ENCODE peak calls at places on chromosomes 16 and 17, in six cellular contexts. One of them, this sample, is unnamed.

GRCh38 chr17:81368161-81368560 is 27.1 kb upstream of the BAHCC1 start:
- DNase-seq in H9: no peak
- DNase-seq in mesenchymal stem cell: no peak
- DNase-seq in neuronal stem cell: no peak
- DNase-seq in IMR-90: no peak
- DNase-seq in trophoblast cell: no peak
- DNase-seq in this sample: no peak

GRCh38 chr16:73921295-73921694 is 375.3 kb upstream of the PSMD7 start:
- DNase-seq in IMR-90: no peak
- DNase-seq in trophoblast cell: peak
- DNase-seq in neuronal stem cell: no peak
- DNase-seq in mesenchymal stem cell: no peak
- DNase-seq in H9: no peak
- DNase-seq in this sample: no peak

GRCh38 chr17:83090424-83091256 is 11.2 kb downstream of the METRNL start:
- DNase-seq in trophoblast cell: no peak
- DNase-seq in mesenchymal stem cell: no peak
- DNase-seq in H9: no peak
- DNase-seq in IMR-90: no peak
- DNase-seq in neuronal stem cell: no peak
- DNase-seq in this sample: no peak

GRCh38 chr17:29143894-29144293 is 36.3 kb downstream of the MYO18A start:
- DNase-seq in H9: peak
- DNase-seq in mesenchymal stem cell: peak
- DNase-seq in neuronal stem cell: no peak
- DNase-seq in trophoblast cell: peak
- DNase-seq in IMR-90: peak
- DNase-seq in this sample: no peak

GRCh38 chr16:4733747-4734062 is 366 bp downstream of the ANKS3 start:
- DNase-seq in mesenchymal stem cell: no peak
- DNase-seq in trophoblast cell: no peak
- DNase-seq in IMR-90: no peak
- DNase-seq in H9: no peak
- DNase-seq in neuronal stem cell: no peak
- DNase-seq in this sample: no peak

GRCh38 chr17:80099291-80100034 is 1.9 kb upstream of the GAA start:
- DNase-seq in mesenchymal stem cell: no peak
- DNase-seq in neuronal stem cell: no peak
- DNase-seq in H9: peak
- DNase-seq in trophoblast cell: no peak
- DNase-seq in IMR-90: no peak
- DNase-seq in this sample: no peak

GRCh38 chr17:17921192-17922082 is 50.8 kb downstream of the TOM1L2 start:
- DNase-seq in mesenchymal stem cell: peak
- DNase-seq in trophoblast cell: no peak
- DNase-seq in H9: peak
- DNase-seq in neuronal stem cell: peak
- DNase-seq in IMR-90: peak
- DNase-seq in this sample: peak

GRCh38 chr17:4446326-4447051 is 12.7 kb downstream of the SPNS3 start:
- DNase-seq in trophoblast cell: no peak
- DNase-seq in mesenchymal stem cell: no peak
- DNase-seq in H9: no peak
- DNase-seq in neuronal stem cell: no peak
- DNase-seq in IMR-90: no peak
- DNase-seq in this sample: no peak

GRCh38 chr17:81528384-81528650 is 140 bp downstream of the FSCN2 start:
- DNase-seq in neuronal stem cell: no peak
- DNase-seq in mesenchymal stem cell: no peak
- DNase-seq in IMR-90: no peak
- DNase-seq in H9: no peak
- DNase-seq in trophoblast cell: no peak
- DNase-seq in this sample: no peak

GRCh38 chr16:55204923-55205322 is 119.1 kb upstream of the IRX6 start:
- DNase-seq in neuronal stem cell: no peak
- DNase-seq in trophoblast cell: no peak
- DNase-seq in IMR-90: no peak
- DNase-seq in mesenchymal stem cell: no peak
- DNase-seq in H9: no peak
- DNase-seq in this sample: no peak

GRCh38 chr17:19533718-19534561 is at the start of gene SLC47A1:
- DNase-seq in neuronal stem cell: peak
- DNase-seq in mesenchymal stem cell: peak
- DNase-seq in IMR-90: no peak
- DNase-seq in H9: peak
- DNase-seq in trophoblast cell: no peak
- DNase-seq in this sample: no peak

GRCh38 chr17:57106107-57106835 is 21.2 kb downstream of the AKAP1 start:
- DNase-seq in trophoblast cell: no peak
- DNase-seq in mesenchymal stem cell: no peak
- DNase-seq in H9: peak
- DNase-seq in neuronal stem cell: no peak
- DNase-seq in IMR-90: no peak
- DNase-seq in this sample: peak
- H4K91ac ChIP-seq in trophoblast cell: no peak
- H4K91ac ChIP-seq in mesenchymal stem cell: no peak
- H4K91ac ChIP-seq in H9: no peak
- H4K91ac ChIP-seq in neuronal stem cell: no peak
- H4K91ac ChIP-seq in IMR-90: no peak
- H4K91ac ChIP-seq in this sample: no peak

DNA sequence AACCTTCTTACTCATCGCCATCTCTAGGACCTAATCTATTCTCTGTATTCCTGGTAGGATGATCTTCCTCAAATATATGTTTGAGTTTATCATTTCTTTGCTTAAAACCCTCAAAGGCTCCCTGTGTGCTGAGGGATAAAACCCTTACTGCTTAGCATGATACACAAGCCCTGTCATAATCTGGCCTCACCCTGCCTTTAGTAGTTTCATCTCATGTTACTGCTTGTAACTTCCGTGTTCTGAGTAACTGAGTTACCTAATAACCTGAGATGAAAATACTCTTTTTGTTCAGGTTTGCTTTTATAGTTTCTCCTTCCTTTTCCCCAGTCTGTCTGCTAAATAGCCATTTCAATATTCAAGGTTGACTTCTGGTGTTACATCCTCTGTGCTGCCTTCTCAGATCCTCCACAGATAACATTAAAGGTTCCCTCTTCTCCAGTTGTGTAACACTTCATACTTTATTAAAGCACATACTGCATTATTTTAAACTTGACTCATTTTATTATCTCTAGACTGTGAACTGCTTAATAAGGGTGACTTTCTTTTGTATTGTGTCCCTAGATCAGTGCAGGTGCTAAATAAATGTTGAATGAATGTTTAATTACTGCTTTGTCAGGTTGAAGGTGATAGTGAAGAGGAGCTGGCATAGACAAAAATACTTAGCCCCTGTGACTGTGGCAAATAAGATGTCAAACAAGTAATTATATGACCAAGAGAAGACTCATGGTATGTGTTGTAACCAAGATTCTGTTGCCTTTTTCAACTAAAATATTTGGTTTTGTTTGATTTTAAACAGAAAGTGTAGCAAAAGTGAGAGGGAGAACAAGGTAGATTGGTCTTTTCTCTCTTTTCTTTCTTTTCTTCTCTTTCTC is 47.8 kb downstream of the NFAT5 start:
- DNase-seq in trophoblast cell: no peak
- DNase-seq in H9: no peak
- DNase-seq in neuronal stem cell: no peak
- DNase-seq in mesenchymal stem cell: peak
- DNase-seq in IMR-90: peak
- DNase-seq in this sample: no peak
- H4K91ac ChIP-seq in trophoblast cell: no peak
- H4K91ac ChIP-seq in H9: no peak
- H4K91ac ChIP-seq in neuronal stem cell: no peak
- H4K91ac ChIP-seq in mesenchymal stem cell: no peak
- H4K91ac ChIP-seq in IMR-90: no peak
- H4K91ac ChIP-seq in this sample: no peak

DNA sequence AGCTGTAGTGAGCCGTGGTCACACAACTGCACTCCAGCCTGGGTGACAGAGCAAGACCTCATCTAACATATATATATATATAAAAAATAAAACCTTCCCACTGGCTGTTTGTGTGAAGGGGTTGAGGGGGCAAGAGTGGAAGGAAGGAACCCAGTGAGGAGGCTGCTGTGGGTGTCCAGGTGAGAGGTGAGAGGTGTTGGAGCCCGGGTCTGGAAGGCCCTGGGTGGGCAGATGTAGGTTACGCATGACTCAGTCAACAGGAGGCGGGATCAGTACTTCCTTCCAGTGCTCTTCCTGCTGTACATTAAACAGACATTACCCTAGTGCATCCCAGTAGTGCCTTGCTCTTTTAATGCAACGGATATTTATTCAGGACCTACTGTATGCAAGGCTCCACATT is 47.0 kb upstream of the ZNF423 start:
- DNase-seq in IMR-90: no peak
- DNase-seq in neuronal stem cell: no peak
- DNase-seq in H9: no peak
- DNase-seq in trophoblast cell: no peak
- DNase-seq in mesenchymal stem cell: no peak
- DNase-seq in this sample: no peak
- H4K91ac ChIP-seq in IMR-90: no peak
- H4K91ac ChIP-seq in neuronal stem cell: no peak
- H4K91ac ChIP-seq in H9: no peak
- H4K91ac ChIP-seq in trophoblast cell: no peak
- H4K91ac ChIP-seq in mesenchymal stem cell: no peak
- H4K91ac ChIP-seq in this sample: no peak

GRCh38 chr17:1607971-1608320 is 20.7 kb downstream of the SLC43A2 start:
- DNase-seq in trophoblast cell: no peak
- DNase-seq in IMR-90: no peak
- DNase-seq in mesenchymal stem cell: peak
- DNase-seq in H9: no peak
- DNase-seq in neuronal stem cell: no peak
- DNase-seq in this sample: no peak

GRCh38 chr17:1604831-1605528 is 23.7 kb downstream of the SLC43A2 start:
- DNase-seq in mesenchymal stem cell: no peak
- DNase-seq in IMR-90: no peak
- DNase-seq in neuronal stem cell: no peak
- DNase-seq in H9: peak
- DNase-seq in trophoblast cell: peak
- DNase-seq in this sample: no peak

GRCh38 chr17:1608676-1609075 is 20.0 kb downstream of the SLC43A2 start:
- DNase-seq in neuronal stem cell: no peak
- DNase-seq in mesenchymal stem cell: no peak
- DNase-seq in trophoblast cell: no peak
- DNase-seq in IMR-90: peak
- DNase-seq in H9: no peak
- DNase-seq in this sample: no peak

GRCh38 chr17:1605681-1606351 is 22.8 kb downstream of the SLC43A2 start:
- DNase-seq in trophoblast cell: no peak
- DNase-seq in IMR-90: no peak
- DNase-seq in H9: no peak
- DNase-seq in mesenchymal stem cell: no peak
- DNase-seq in neuronal stem cell: no peak
- DNase-seq in this sample: no peak

DNA sequence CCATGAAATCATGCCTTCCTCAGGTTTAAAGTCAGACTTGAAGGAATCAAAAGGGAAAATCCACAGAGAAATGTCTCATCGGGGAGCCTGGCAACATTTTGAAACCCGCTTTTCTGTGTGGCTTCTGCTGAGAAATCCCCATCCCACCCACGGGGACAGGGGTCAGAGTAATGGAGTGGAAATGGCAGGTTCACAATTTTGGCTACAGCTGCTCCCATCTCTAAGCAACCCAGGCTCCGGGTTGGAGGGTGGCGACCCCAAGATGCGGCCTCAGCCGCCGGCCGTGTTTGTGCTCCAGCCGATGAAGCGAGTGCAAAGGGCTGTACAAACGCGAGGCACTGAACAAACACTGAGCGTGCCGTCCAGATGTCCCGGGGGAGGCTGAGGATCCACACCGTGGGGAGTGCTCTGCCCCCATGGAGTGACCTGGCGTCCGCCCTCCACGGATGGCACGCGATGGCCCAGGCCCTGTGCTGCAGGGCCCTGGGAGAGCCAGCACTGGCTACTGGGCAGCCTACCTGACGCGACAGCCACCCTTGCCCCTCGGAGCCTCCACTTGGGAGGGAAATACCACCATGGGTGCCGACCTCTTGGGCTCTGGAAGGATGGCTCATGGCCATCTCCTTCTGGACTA is 22.2 kb downstream of the SLC43A2 start:
- DNase-seq in mesenchymal stem cell: no peak
- DNase-seq in H9: no peak
- DNase-seq in neuronal stem cell: no peak
- DNase-seq in trophoblast cell: no peak
- DNase-seq in IMR-90: no peak
- DNase-seq in this sample: no peak
- H4K91ac ChIP-seq in mesenchymal stem cell: peak
- H4K91ac ChIP-seq in H9: no peak
- H4K91ac ChIP-seq in neuronal stem cell: no peak
- H4K91ac ChIP-seq in trophoblast cell: peak
- H4K91ac ChIP-seq in IMR-90: no peak
- H4K91ac ChIP-seq in this sample: peak

This sample was measured in H1.